ENCODE peak calls at places on chromosome 11, in six cellular contexts. U is breast epithelium, E is upper lobe of left lung, H is HCT116, A is sigmoid colon, G is K562. D is an unnamed sample.

GRCh38 chr11:2850366-2850765 is 35.2 kb downstream of the CDKN1C start:
- DNase-seq in U (no peak), E (peak; percentile 82), H (no peak), A (no peak), G (no peak), D (no peak)

GRCh38 chr11:10708131-10708530 is 14.6 kb upstream of the IRAG1 start:
- DNase-seq in U (no peak), E (no peak), H (no peak), A (no peak), G (peak; percentile 38), D (no peak)

GRCh38 chr11:46999217-46999616 is 62.7 kb downstream of the CSTPP1 start:
- DNase-seq in U (no peak), E (no peak), H (no peak), A (no peak), G (no peak), D (no peak)

GRCh38 chr11:17740649-17741235 is 6.2 kb downstream of the KCNC1 start:
- DNase-seq in U (no peak), E (no peak), H (no peak), A (peak; percentile 57), G (no peak), D (peak; percentile 64)

GRCh38 chr11:25119416-25119815 is 622.6 kb downstream of the LUZP2 start:
- DNase-seq in U (no peak), E (no peak), H (no peak), A (no peak), G (no peak), D (no peak)

GRCh38 chr11:118438314-118438931 is 2.1 kb downstream of the KMT2A start:
- DNase-seq in U (peak; percentile 59), E (no peak), H (no peak), A (peak; percentile 72), G (peak; percentile 82), D (peak; percentile 75)

GRCh38 chr11:72641900-72642814 is 32.1 kb downstream of the PDE2A start:
- DNase-seq in U (no peak), E (peak; percentile 91), H (no peak), A (peak; percentile 78), G (peak; percentile 57), D (peak; percentile 85)

GRCh38 chr11:108135845-108136599 is 14.7 kb downstream of the ACAT1 start:
- DNase-seq in U (no peak), E (no peak), H (no peak), A (no peak), G (peak; percentile 27), D (no peak)

GRCh38 chr11:90133560-90134145 is 810 bp upstream of the NAALAD2 start:
- DNase-seq in U (no peak), E (no peak), H (no peak), A (no peak), G (no peak), D (no peak)

GRCh38 chr11:14347494-14347893 is 11.5 kb downstream of the RRAS2 start:
- DNase-seq in U (no peak), E (no peak), H (no peak), A (no peak), G (no peak), D (no peak)

GRCh38 chr11:57515332-57516060 is at the start of gene SLC43A1:
- DNase-seq in U (no peak), E (peak; percentile 89), H (no peak), A (peak; percentile 86), G (peak; percentile 84), D (peak; percentile 85)

GRCh38 chr11:100619484-100619883 is 67.6 kb upstream of the ARHGAP42 start:
- DNase-seq in U (no peak), E (no peak), H (no peak), A (no peak), G (no peak), D (no peak)

GRCh38 chr11:62976109-62976508 is 8.7 kb downstream of the SLC22A6 start:
- DNase-seq in U (no peak), E (no peak), H (peak; percentile 31), A (no peak), G (peak; percentile 29), D (no peak)

GRCh38 chr11:131099013-131099412 is 182.7 kb upstream of the SNX19 start:
- DNase-seq in U (no peak), E (no peak), H (no peak), A (no peak), G (no peak), D (no peak)

GRCh38 chr11:6356503-6356902 is 33.8 kb upstream of the SMPD1 start:
- DNase-seq in U (no peak), E (no peak), H (no peak), A (no peak), G (no peak), D (no peak)

GRCh38 chr11:2583605-2583958 is 116.2 kb downstream of the KCNQ1OT1 start:
- DNase-seq in U (no peak), E (no peak), H (no peak), A (no peak), G (no peak), D (peak; percentile 71)

GRCh38 chr11:68127791-68128681 is 6.8 kb upstream of the CHKA start:
- DNase-seq in U (peak; percentile 84), E (peak; percentile 93), H (peak; percentile 22), A (peak; percentile 78), G (peak; percentile 74), D (peak; percentile 80)

GRCh38 chr11:62116458-62116857 is 7.4 kb upstream of the INCENP start:
- DNase-seq in U (no peak), E (no peak), H (no peak), A (no peak), G (peak; percentile 20), D (no peak)

GRCh38 chr11:75306529-75306928 is 44.9 kb downstream of the ARRB1 start:
- DNase-seq in U (no peak), E (no peak), H (no peak), A (peak; percentile 50), G (no peak), D (no peak)

GRCh38 chr11:65977621-65978390 is 16.3 kb downstream of the SART1 start:
- DNase-seq in U (no peak), E (peak; percentile 78), H (no peak), A (no peak), G (no peak), D (no peak)

GRCh38 chr11:65976216-65977176 is 15.0 kb downstream of the SART1 start:
- DNase-seq in U (no peak), E (peak; percentile 74), H (no peak), A (no peak), G (no peak), D (no peak)

GRCh38 chr11:65973439-65974110 is 12.0 kb downstream of the SART1 start:
- DNase-seq in U (no peak), E (no peak), H (no peak), A (no peak), G (no peak), D (no peak)

GRCh38 chr11:65978391-65979238 is 17.1 kb downstream of the SART1 start:
- DNase-seq in U (no peak), E (peak; percentile 72), H (no peak), A (no peak), G (no peak), D (no peak)

DNA sequence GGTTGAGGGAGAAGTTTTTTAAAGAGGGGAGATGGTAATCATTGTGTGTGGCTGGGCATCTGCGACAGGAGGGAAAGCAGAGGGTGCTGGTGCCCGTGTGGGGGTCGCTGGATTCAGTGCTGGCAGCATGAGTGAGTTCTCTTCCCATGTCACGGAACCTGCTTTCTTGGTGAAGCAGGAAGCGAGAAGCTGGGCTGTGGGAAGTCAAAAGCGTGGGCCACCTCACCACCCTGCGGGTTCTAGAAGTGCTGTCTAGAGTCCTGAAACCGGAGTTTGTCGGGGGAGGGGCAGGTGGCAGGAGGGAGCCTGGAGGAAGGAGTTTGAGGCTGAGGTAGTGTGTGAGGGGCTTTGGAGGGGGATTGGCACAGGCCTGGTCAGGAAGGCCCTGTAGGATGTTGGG is 14.2 kb downstream of the SART1 start:
- DNase-seq in U (no peak), E (no peak), H (no peak), A (no peak), G (no peak), D (no peak)
- TF ChIP-seq POLR2AphosphoS5 in U (no peak), E (no peak), H (no peak), A (no peak), G (no peak), D (no peak)

DNA sequence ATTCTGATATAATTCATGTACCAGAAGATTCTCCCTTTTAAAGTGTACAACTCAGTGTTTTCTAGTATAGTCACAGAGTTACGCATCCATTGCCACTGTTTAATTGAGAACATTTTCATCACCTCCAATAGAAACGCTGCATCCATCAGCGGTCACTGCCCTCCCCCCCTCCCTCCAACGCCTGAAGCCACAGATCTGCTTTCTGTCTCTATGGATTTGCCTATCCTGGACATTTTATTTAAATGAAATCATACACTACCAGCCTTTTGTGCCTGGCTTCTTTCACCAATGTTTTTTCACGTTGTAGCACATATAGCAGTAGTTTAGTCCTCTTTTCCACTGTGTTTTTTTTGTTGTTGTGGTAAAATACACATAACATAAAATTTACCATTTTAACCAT is 22.8 kb downstream of the TCP11L1 start:
- DNase-seq in U (no peak), E (no peak), H (no peak), A (no peak), G (no peak), D (no peak)
- TF ChIP-seq POLR2AphosphoS5 in U (no peak), E (no peak), H (no peak), A (peak; percentile 78), G (no peak), D (no peak)

GRCh38 chr11:69703711-69704507 is at the start of gene FGF19:
- DNase-seq in U (no peak), E (peak; percentile 77), H (no peak), A (no peak), G (no peak), D (peak; percentile 72)
- TF ChIP-seq POLR2AphosphoS5 in U (no peak), E (no peak), H (peak; percentile 75), A (no peak), G (no peak), D (no peak)

DNA sequence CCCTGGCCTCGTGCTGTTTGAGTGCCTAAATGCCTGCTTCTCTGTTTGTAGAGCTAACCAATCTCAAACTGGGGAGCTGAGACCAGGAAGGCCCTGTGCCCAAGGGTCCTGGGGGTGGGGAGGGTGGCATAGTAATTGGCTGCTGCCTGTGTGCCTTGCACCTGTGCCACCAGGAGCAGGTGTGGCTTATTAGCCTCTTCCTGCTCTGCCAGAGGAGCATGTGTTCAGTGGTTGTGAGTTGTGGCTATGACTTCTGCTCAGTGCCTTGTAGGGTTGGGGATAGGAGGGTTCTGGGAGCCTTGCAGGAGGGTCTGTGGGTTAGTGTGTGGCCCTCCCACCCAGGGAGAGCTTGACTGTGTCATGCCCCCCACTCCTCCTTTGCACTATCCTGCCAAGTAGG is 109.2 kb downstream of the ZBTB16 start:
- DNase-seq in U (no peak), E (no peak), H (no peak), A (peak; percentile 67), G (no peak), D (no peak)
- TF ChIP-seq POLR2AphosphoS5 in U (no peak), E (no peak), H (no peak), A (no peak), G (no peak), D (no peak)